ENCODE peak calls at places on chromosomes 13 and 19, in nine cellular contexts. F is substantia nigra, X is activated T-cell treated with anti-CD3 and anti-CD28 coated beads for 1 hour, W is upper lobe of right lung, U is HS-5, Q is Calu3, E is fibroblast of villous mesenchyme, V is HFFc6, Z is memory B cell. G is an unnamed sample.

GRCh38 chr19:39398297-39398864 is 7.2 kb downstream of the MED29 start:
- DNase-seq in F (peak; percentile 63), X (no peak), W (peak; percentile 87), U (no peak), Q (peak; percentile 74), E (peak; percentile 89), V (peak; percentile 83), Z (no peak), G (peak; percentile 36)

GRCh38 chr19:34018546-34018945 is 153.8 kb upstream of the LSM14A start:
- DNase-seq in F (no peak), X (no peak), W (no peak), U (no peak), Q (no peak), E (no peak), V (no peak), Z (no peak), G (no peak)

GRCh38 chr19:32581704-32582164 is 744 bp downstream of the PDCD5 start:
- DNase-seq in F (peak; percentile 13), X (no peak), W (no peak), U (no peak), Q (peak; percentile 40), E (peak; percentile 67), V (no peak), Z (no peak), G (no peak)

GRCh38 chr19:1474765-1475351 is 4.2 kb downstream of the C19orf25 start:
- DNase-seq in F (no peak), X (no peak), W (no peak), U (no peak), Q (no peak), E (no peak), V (no peak), Z (no peak), G (no peak)

GRCh38 chr13:21546372-21546771 is 57.6 kb downstream of the MICU2 start:
- DNase-seq in F (no peak), X (no peak), W (no peak), U (no peak), Q (no peak), E (peak; percentile 47), V (no peak), Z (no peak), G (no peak)

GRCh38 chr13:109610517-109610916 is 175.9 kb downstream of the IRS2 start:
- DNase-seq in F (peak; percentile 9), X (peak; percentile 19), W (peak; percentile 73), U (no peak), Q (peak; percentile 28), E (peak; percentile 28), V (no peak), Z (no peak), G (no peak)

GRCh38 chr13:111204438-111205177 is 89.5 kb downstream of the ARHGEF7 start:
- DNase-seq in F (no peak), X (no peak), W (peak; percentile 70), U (no peak), Q (no peak), E (peak; percentile 89), V (peak; percentile 45), Z (no peak), G (peak; percentile 43)

GRCh38 chr13:19836472-19836871 is 27.0 kb downstream of the ZMYM5 start:
- DNase-seq in F (no peak), X (no peak), W (no peak), U (no peak), Q (no peak), E (peak; percentile 58), V (peak; percentile 17), Z (no peak), G (no peak)

GRCh38 chr19:13079542-13079986 is 23.1 kb downstream of the LYL1 start:
- DNase-seq in F (no peak), X (no peak), W (peak; percentile 79), U (no peak), Q (peak; percentile 59), E (peak; percentile 71), V (no peak), Z (no peak), G (no peak)

GRCh38 chr19:4524808-4525562 is 6.7 kb upstream of the PLIN4 start:
- DNase-seq in F (no peak), X (peak; percentile 64), W (peak; percentile 82), U (no peak), Q (peak; percentile 69), E (peak; percentile 38), V (peak; percentile 13), Z (peak; percentile 68), G (no peak)

GRCh38 chr13:48431431-48431830 is 18.5 kb upstream of the LPAR6 start:
- DNase-seq in F (no peak), X (no peak), W (no peak), U (no peak), Q (no peak), E (peak; percentile 74), V (no peak), Z (no peak), G (peak; percentile 73)

GRCh38 chr19:11984986-11985385 is 20.1 kb downstream of the ZNF763 start:
- DNase-seq in F (no peak), X (no peak), W (no peak), U (no peak), Q (no peak), E (no peak), V (no peak), Z (no peak), G (peak; percentile 39)

GRCh38 chr13:109231853-109232252 is 554.5 kb downstream of the IRS2 start:
- DNase-seq in F (no peak), X (no peak), W (no peak), U (no peak), Q (no peak), E (no peak), V (no peak), Z (no peak), G (no peak)

GRCh38 chr19:2164020-2164988 is 571 bp downstream of the DOT1L start:
- DNase-seq in F (no peak), X (peak; percentile 25), W (no peak), U (no peak), Q (peak; percentile 31), E (peak; percentile 27), V (no peak), Z (no peak), G (no peak)

GRCh38 chr19:3319643-3320353 is 46.6 kb upstream of the NFIC start:
- DNase-seq in F (no peak), X (no peak), W (no peak), U (no peak), Q (no peak), E (peak; percentile 31), V (peak; percentile 30), Z (no peak), G (no peak)

GRCh38 chr19:30428856-30429255 is 56.7 kb downstream of the ZNF536 start:
- DNase-seq in F (no peak), X (no peak), W (no peak), U (no peak), Q (no peak), E (no peak), V (no peak), Z (no peak), G (no peak)

GRCh38 chr19:55117636-55118391 is at the start of gene PPP1R12C:
- DNase-seq in F (peak; percentile 99), X (peak; percentile 93), W (peak; percentile 99), U (peak; percentile 93), Q (peak; percentile 99), E (peak; percentile 99), V (peak; percentile 99), Z (peak; percentile 88), G (peak; percentile 97)

GRCh38 chr19:3211191-3211590 is 13.3 kb upstream of the CELF5 start:
- DNase-seq in F (no peak), X (no peak), W (no peak), U (no peak), Q (no peak), E (no peak), V (no peak), Z (no peak), G (no peak)

GRCh38 chr19:19342086-19343015 is 21.7 kb downstream of the MAU2 start:
- DNase-seq in F (peak; percentile 60), X (no peak), W (peak; percentile 84), U (no peak), Q (peak; percentile 44), E (peak; percentile 57), V (peak; percentile 51), Z (no peak), G (peak; percentile 44)

GRCh38 chr13:39452412-39452811 is 150.6 kb downstream of the LHFPL6 start:
- DNase-seq in F (no peak), X (no peak), W (no peak), U (no peak), Q (no peak), E (peak; percentile 68), V (no peak), Z (no peak), G (no peak)

GRCh38 chr13:110236831-110237261 is 70.1 kb downstream of the COL4A1 start:
- DNase-seq in F (peak; percentile 18), X (no peak), W (no peak), U (no peak), Q (no peak), E (no peak), V (no peak), Z (no peak), G (no peak)

GRCh38 chr19:30226464-30227070 is 145.6 kb upstream of the ZNF536 start:
- DNase-seq in F (peak; percentile 45), X (no peak), W (no peak), U (no peak), Q (no peak), E (no peak), V (no peak), Z (no peak), G (no peak)

GRCh38 chr19:14433454-14434156 is 499 bp downstream of the PKN1 start:
- DNase-seq in F (no peak), X (peak; percentile 50), W (peak; percentile 79), U (no peak), Q (peak; percentile 60), E (no peak), V (no peak), Z (peak; percentile 42), G (no peak)

G was measured in HepG2.